ENCODE peak calls at places on chromosomes 11 and 22, in ten cellular contexts. One of them, this sample, is unnamed.

GRCh38 chr22:39135092-39135896 is 17.2 kb downstream of the CBX7 start:
- DNase-seq in amygdala: no peak
- DNase-seq in A549: peak; percentile 49
- DNase-seq in dorsolateral prefrontal cortex: no peak
- DNase-seq in head of caudate nucleus: no peak
- DNase-seq in NCI-H1105: peak; percentile 10
- DNase-seq in HEK293T: peak; percentile 70
- DNase-seq in NCI-H446: no peak
- DNase-seq in activated CD4-positive, alpha-beta T cell treated with anti-CD3 and anti-CD28 coated beads, Interleukin-2, amount 50 U/mL, for 4 hours: peak; percentile 27
- DNase-seq in substantia nigra: no peak
- DNase-seq in this sample: no peak

GRCh38 chr11:34641456-34641855 is 20.6 kb downstream of the EHF start:
- DNase-seq in amygdala: no peak
- DNase-seq in A549: peak; percentile 51
- DNase-seq in dorsolateral prefrontal cortex: no peak
- DNase-seq in head of caudate nucleus: no peak
- DNase-seq in NCI-H1105: no peak
- DNase-seq in HEK293T: no peak
- DNase-seq in NCI-H446: no peak
- DNase-seq in activated CD4-positive, alpha-beta T cell treated with anti-CD3 and anti-CD28 coated beads, Interleukin-2, amount 50 U/mL, for 4 hours: no peak
- DNase-seq in substantia nigra: no peak
- DNase-seq in this sample: no peak

GRCh38 chr11:69450064-69450856 is 31.2 kb upstream of the LINC01488 start:
- DNase-seq in amygdala: no peak
- DNase-seq in A549: no peak
- DNase-seq in dorsolateral prefrontal cortex: no peak
- DNase-seq in head of caudate nucleus: no peak
- DNase-seq in NCI-H1105: no peak
- DNase-seq in HEK293T: no peak
- DNase-seq in NCI-H446: no peak
- DNase-seq in activated CD4-positive, alpha-beta T cell treated with anti-CD3 and anti-CD28 coated beads, Interleukin-2, amount 50 U/mL, for 4 hours: no peak
- DNase-seq in substantia nigra: no peak
- DNase-seq in this sample: no peak

GRCh38 chr11:126415128-126415527 is 59.6 kb downstream of the ST3GAL4 start:
- DNase-seq in amygdala: peak; percentile 44
- DNase-seq in A549: no peak
- DNase-seq in dorsolateral prefrontal cortex: peak; percentile 76
- DNase-seq in head of caudate nucleus: peak; percentile 82
- DNase-seq in NCI-H1105: no peak
- DNase-seq in HEK293T: no peak
- DNase-seq in NCI-H446: no peak
- DNase-seq in activated CD4-positive, alpha-beta T cell treated with anti-CD3 and anti-CD28 coated beads, Interleukin-2, amount 50 U/mL, for 4 hours: no peak
- DNase-seq in substantia nigra: peak; percentile 34
- DNase-seq in this sample: peak; percentile 47

GRCh38 chr22:43289976-43290663 is 53.1 kb downstream of the SCUBE1 start:
- DNase-seq in amygdala: no peak
- DNase-seq in A549: no peak
- DNase-seq in dorsolateral prefrontal cortex: no peak
- DNase-seq in head of caudate nucleus: no peak
- DNase-seq in NCI-H1105: peak; percentile 25
- DNase-seq in HEK293T: no peak
- DNase-seq in NCI-H446: peak; percentile 45
- DNase-seq in activated CD4-positive, alpha-beta T cell treated with anti-CD3 and anti-CD28 coated beads, Interleukin-2, amount 50 U/mL, for 4 hours: no peak
- DNase-seq in substantia nigra: no peak
- DNase-seq in this sample: no peak

GRCh38 chr11:66172146-66172545 is 96.3 kb upstream of the RAB1B start:
- DNase-seq in amygdala: no peak
- DNase-seq in A549: peak; percentile 29
- DNase-seq in dorsolateral prefrontal cortex: no peak
- DNase-seq in head of caudate nucleus: no peak
- DNase-seq in NCI-H1105: no peak
- DNase-seq in HEK293T: no peak
- DNase-seq in NCI-H446: no peak
- DNase-seq in activated CD4-positive, alpha-beta T cell treated with anti-CD3 and anti-CD28 coated beads, Interleukin-2, amount 50 U/mL, for 4 hours: no peak
- DNase-seq in substantia nigra: no peak
- DNase-seq in this sample: no peak

GRCh38 chr11:75668508-75669297 is at the start of gene MAP6:
- DNase-seq in amygdala: no peak
- DNase-seq in A549: peak; percentile 21
- DNase-seq in dorsolateral prefrontal cortex: peak; percentile 81
- DNase-seq in head of caudate nucleus: peak; percentile 82
- DNase-seq in NCI-H1105: peak; percentile 78
- DNase-seq in HEK293T: peak; percentile 41
- DNase-seq in NCI-H446: no peak
- DNase-seq in activated CD4-positive, alpha-beta T cell treated with anti-CD3 and anti-CD28 coated beads, Interleukin-2, amount 50 U/mL, for 4 hours: no peak
- DNase-seq in substantia nigra: peak; percentile 30
- DNase-seq in this sample: peak; percentile 64

GRCh38 chr11:94521684-94522083 is 9.4 kb downstream of the C11orf97 start:
- DNase-seq in amygdala: no peak
- DNase-seq in A549: no peak
- DNase-seq in dorsolateral prefrontal cortex: no peak
- DNase-seq in head of caudate nucleus: no peak
- DNase-seq in NCI-H1105: no peak
- DNase-seq in HEK293T: peak; percentile 30
- DNase-seq in NCI-H446: no peak
- DNase-seq in activated CD4-positive, alpha-beta T cell treated with anti-CD3 and anti-CD28 coated beads, Interleukin-2, amount 50 U/mL, for 4 hours: no peak
- DNase-seq in substantia nigra: no peak
- DNase-seq in this sample: no peak

GRCh38 chr11:67642490-67643120 is 3.0 kb upstream of the TBX10 start:
- DNase-seq in amygdala: no peak
- DNase-seq in A549: no peak
- DNase-seq in dorsolateral prefrontal cortex: no peak
- DNase-seq in head of caudate nucleus: no peak
- DNase-seq in NCI-H1105: no peak
- DNase-seq in HEK293T: no peak
- DNase-seq in NCI-H446: no peak
- DNase-seq in activated CD4-positive, alpha-beta T cell treated with anti-CD3 and anti-CD28 coated beads, Interleukin-2, amount 50 U/mL, for 4 hours: no peak
- DNase-seq in substantia nigra: no peak
- DNase-seq in this sample: no peak

GRCh38 chr11:79291948-79292347 is 148.9 kb downstream of the TENM4 start:
- DNase-seq in amygdala: no peak
- DNase-seq in A549: no peak
- DNase-seq in dorsolateral prefrontal cortex: no peak
- DNase-seq in head of caudate nucleus: no peak
- DNase-seq in NCI-H1105: no peak
- DNase-seq in HEK293T: no peak
- DNase-seq in NCI-H446: no peak
- DNase-seq in activated CD4-positive, alpha-beta T cell treated with anti-CD3 and anti-CD28 coated beads, Interleukin-2, amount 50 U/mL, for 4 hours: no peak
- DNase-seq in substantia nigra: no peak
- DNase-seq in this sample: no peak

GRCh38 chr22:19705181-19705934 is 8.9 kb upstream of the SEPTIN5 start:
- DNase-seq in amygdala: no peak
- DNase-seq in A549: no peak
- DNase-seq in dorsolateral prefrontal cortex: no peak
- DNase-seq in head of caudate nucleus: no peak
- DNase-seq in NCI-H1105: no peak
- DNase-seq in HEK293T: no peak
- DNase-seq in NCI-H446: no peak
- DNase-seq in activated CD4-positive, alpha-beta T cell treated with anti-CD3 and anti-CD28 coated beads, Interleukin-2, amount 50 U/mL, for 4 hours: no peak
- DNase-seq in substantia nigra: no peak
- DNase-seq in this sample: no peak

GRCh38 chr11:131561486-131561885 is 191.1 kb downstream of the NTM start:
- DNase-seq in amygdala: no peak
- DNase-seq in A549: no peak
- DNase-seq in dorsolateral prefrontal cortex: no peak
- DNase-seq in head of caudate nucleus: no peak
- DNase-seq in NCI-H1105: no peak
- DNase-seq in HEK293T: no peak
- DNase-seq in NCI-H446: no peak
- DNase-seq in activated CD4-positive, alpha-beta T cell treated with anti-CD3 and anti-CD28 coated beads, Interleukin-2, amount 50 U/mL, for 4 hours: no peak
- DNase-seq in substantia nigra: no peak
- DNase-seq in this sample: no peak

GRCh38 chr11:134385774-134386565 is 26.1 kb downstream of the B3GAT1 start:
- DNase-seq in amygdala: no peak
- DNase-seq in A549: no peak
- DNase-seq in dorsolateral prefrontal cortex: peak; percentile 72
- DNase-seq in head of caudate nucleus: peak; percentile 68
- DNase-seq in NCI-H1105: peak; percentile 96
- DNase-seq in HEK293T: peak; percentile 38
- DNase-seq in NCI-H446: peak; percentile 10
- DNase-seq in activated CD4-positive, alpha-beta T cell treated with anti-CD3 and anti-CD28 coated beads, Interleukin-2, amount 50 U/mL, for 4 hours: no peak
- DNase-seq in substantia nigra: no peak
- DNase-seq in this sample: peak; percentile 27

GRCh38 chr11:24386551-24387404 is 110.1 kb upstream of the LUZP2 start:
- DNase-seq in amygdala: no peak
- DNase-seq in A549: peak; percentile 18
- DNase-seq in dorsolateral prefrontal cortex: no peak
- DNase-seq in head of caudate nucleus: no peak
- DNase-seq in NCI-H1105: peak; percentile 17
- DNase-seq in HEK293T: peak; percentile 7
- DNase-seq in NCI-H446: no peak
- DNase-seq in activated CD4-positive, alpha-beta T cell treated with anti-CD3 and anti-CD28 coated beads, Interleukin-2, amount 50 U/mL, for 4 hours: no peak
- DNase-seq in substantia nigra: no peak
- DNase-seq in this sample: no peak

GRCh38 chr22:35400335-35400680 is 368 bp downstream of the MCM5 start:
- DNase-seq in amygdala: no peak
- DNase-seq in A549: no peak
- DNase-seq in dorsolateral prefrontal cortex: no peak
- DNase-seq in head of caudate nucleus: no peak
- DNase-seq in NCI-H1105: peak; percentile 0
- DNase-seq in HEK293T: peak; percentile 42
- DNase-seq in NCI-H446: no peak
- DNase-seq in activated CD4-positive, alpha-beta T cell treated with anti-CD3 and anti-CD28 coated beads, Interleukin-2, amount 50 U/mL, for 4 hours: no peak
- DNase-seq in substantia nigra: no peak
- DNase-seq in this sample: no peak

GRCh38 chr11:101369835-101370234 is 214.0 kb downstream of the TRPC6 start:
- DNase-seq in amygdala: no peak
- DNase-seq in A549: no peak
- DNase-seq in dorsolateral prefrontal cortex: no peak
- DNase-seq in head of caudate nucleus: no peak
- DNase-seq in NCI-H1105: no peak
- DNase-seq in HEK293T: no peak
- DNase-seq in NCI-H446: no peak
- DNase-seq in activated CD4-positive, alpha-beta T cell treated with anti-CD3 and anti-CD28 coated beads, Interleukin-2, amount 50 U/mL, for 4 hours: no peak
- DNase-seq in substantia nigra: no peak
- DNase-seq in this sample: no peak

GRCh38 chr11:45089845-45090499 is 56.5 kb upstream of the PRDM11 start:
- DNase-seq in amygdala: no peak
- DNase-seq in A549: peak; percentile 60
- DNase-seq in dorsolateral prefrontal cortex: no peak
- DNase-seq in head of caudate nucleus: no peak
- DNase-seq in NCI-H1105: no peak
- DNase-seq in HEK293T: no peak
- DNase-seq in NCI-H446: peak; percentile 20
- DNase-seq in activated CD4-positive, alpha-beta T cell treated with anti-CD3 and anti-CD28 coated beads, Interleukin-2, amount 50 U/mL, for 4 hours: no peak
- DNase-seq in substantia nigra: no peak
- DNase-seq in this sample: no peak

GRCh38 chr11:21630934-21631478 is 561.9 kb upstream of the ANO5 start:
- DNase-seq in amygdala: no peak
- DNase-seq in A549: no peak
- DNase-seq in dorsolateral prefrontal cortex: no peak
- DNase-seq in head of caudate nucleus: no peak
- DNase-seq in NCI-H1105: no peak
- DNase-seq in HEK293T: no peak
- DNase-seq in NCI-H446: no peak
- DNase-seq in activated CD4-positive, alpha-beta T cell treated with anti-CD3 and anti-CD28 coated beads, Interleukin-2, amount 50 U/mL, for 4 hours: no peak
- DNase-seq in substantia nigra: no peak
- DNase-seq in this sample: no peak

GRCh38 chr22:28882545-28882877 is 861 bp upstream of the ZNRF3 start:
- DNase-seq in amygdala: no peak
- DNase-seq in A549: no peak
- DNase-seq in dorsolateral prefrontal cortex: no peak
- DNase-seq in head of caudate nucleus: no peak
- DNase-seq in NCI-H1105: no peak
- DNase-seq in HEK293T: no peak
- DNase-seq in NCI-H446: no peak
- DNase-seq in activated CD4-positive, alpha-beta T cell treated with anti-CD3 and anti-CD28 coated beads, Interleukin-2, amount 50 U/mL, for 4 hours: peak; percentile 14
- DNase-seq in substantia nigra: no peak
- DNase-seq in this sample: no peak

GRCh38 chr11:103928040-103928555 is 108.3 kb upstream of the DDI1 start:
- DNase-seq in amygdala: no peak
- DNase-seq in A549: no peak
- DNase-seq in dorsolateral prefrontal cortex: no peak
- DNase-seq in head of caudate nucleus: no peak
- DNase-seq in NCI-H1105: no peak
- DNase-seq in HEK293T: no peak
- DNase-seq in NCI-H446: no peak
- DNase-seq in activated CD4-positive, alpha-beta T cell treated with anti-CD3 and anti-CD28 coated beads, Interleukin-2, amount 50 U/mL, for 4 hours: no peak
- DNase-seq in substantia nigra: no peak
- DNase-seq in this sample: no peak

GRCh38 chr11:120399312-120399711 is 63.1 kb downstream of the ARHGEF12 start:
- DNase-seq in amygdala: no peak
- DNase-seq in A549: no peak
- DNase-seq in dorsolateral prefrontal cortex: no peak
- DNase-seq in head of caudate nucleus: no peak
- DNase-seq in NCI-H1105: no peak
- DNase-seq in HEK293T: no peak
- DNase-seq in NCI-H446: no peak
- DNase-seq in activated CD4-positive, alpha-beta T cell treated with anti-CD3 and anti-CD28 coated beads, Interleukin-2, amount 50 U/mL, for 4 hours: no peak
- DNase-seq in substantia nigra: no peak
- DNase-seq in this sample: no peak

GRCh38 chr22:37054078-37054440 is 2.5 kb downstream of the KCTD17 start:
- DNase-seq in amygdala: no peak
- DNase-seq in A549: no peak
- DNase-seq in dorsolateral prefrontal cortex: no peak
- DNase-seq in head of caudate nucleus: no peak
- DNase-seq in NCI-H1105: no peak
- DNase-seq in HEK293T: no peak
- DNase-seq in NCI-H446: no peak
- DNase-seq in activated CD4-positive, alpha-beta T cell treated with anti-CD3 and anti-CD28 coated beads, Interleukin-2, amount 50 U/mL, for 4 hours: no peak
- DNase-seq in substantia nigra: no peak
- DNase-seq in this sample: no peak

GRCh38 chr11:120706257-120706656 is 194.7 kb downstream of the GRIK4 start:
- DNase-seq in amygdala: no peak
- DNase-seq in A549: no peak
- DNase-seq in dorsolateral prefrontal cortex: no peak
- DNase-seq in head of caudate nucleus: no peak
- DNase-seq in NCI-H1105: no peak
- DNase-seq in HEK293T: no peak
- DNase-seq in NCI-H446: no peak
- DNase-seq in activated CD4-positive, alpha-beta T cell treated with anti-CD3 and anti-CD28 coated beads, Interleukin-2, amount 50 U/mL, for 4 hours: no peak
- DNase-seq in substantia nigra: no peak
- DNase-seq in this sample: no peak

GRCh38 chr22:39428597-39429071 is 28.2 kb upstream of the MGAT3 start:
- DNase-seq in amygdala: no peak
- DNase-seq in A549: no peak
- DNase-seq in dorsolateral prefrontal cortex: no peak
- DNase-seq in head of caudate nucleus: no peak
- DNase-seq in NCI-H1105: no peak
- DNase-seq in HEK293T: no peak
- DNase-seq in NCI-H446: no peak
- DNase-seq in activated CD4-positive, alpha-beta T cell treated with anti-CD3 and anti-CD28 coated beads, Interleukin-2, amount 50 U/mL, for 4 hours: no peak
- DNase-seq in substantia nigra: no peak
- DNase-seq in this sample: no peak

GRCh38 chr11:124625504-124626168 is 3.0 kb downstream of the TBRG1 start:
- DNase-seq in amygdala: no peak
- DNase-seq in A549: no peak
- DNase-seq in dorsolateral prefrontal cortex: no peak
- DNase-seq in head of caudate nucleus: no peak
- DNase-seq in NCI-H1105: no peak
- DNase-seq in HEK293T: no peak
- DNase-seq in NCI-H446: no peak
- DNase-seq in activated CD4-positive, alpha-beta T cell treated with anti-CD3 and anti-CD28 coated beads, Interleukin-2, amount 50 U/mL, for 4 hours: no peak
- DNase-seq in substantia nigra: no peak
- DNase-seq in this sample: no peak

GRCh38 chr11:64185323-64186204 is at the start of gene STIP1:
- DNase-seq in amygdala: peak; percentile 98
- DNase-seq in A549: peak; percentile 100
- DNase-seq in dorsolateral prefrontal cortex: peak; percentile 99
- DNase-seq in head of caudate nucleus: peak; percentile 99
- DNase-seq in NCI-H1105: peak; percentile 100
- DNase-seq in HEK293T: peak; percentile 94
- DNase-seq in NCI-H446: peak; percentile 99
- DNase-seq in activated CD4-positive, alpha-beta T cell treated with anti-CD3 and anti-CD28 coated beads, Interleukin-2, amount 50 U/mL, for 4 hours: peak; percentile 98
- DNase-seq in substantia nigra: peak; percentile 99
- DNase-seq in this sample: peak; percentile 100

GRCh38 chr22:29623553-29624169 is 20.2 kb downstream of the NF2 start:
- DNase-seq in amygdala: no peak
- DNase-seq in A549: no peak
- DNase-seq in dorsolateral prefrontal cortex: no peak
- DNase-seq in head of caudate nucleus: no peak
- DNase-seq in NCI-H1105: no peak
- DNase-seq in HEK293T: no peak
- DNase-seq in NCI-H446: no peak
- DNase-seq in activated CD4-positive, alpha-beta T cell treated with anti-CD3 and anti-CD28 coated beads, Interleukin-2, amount 50 U/mL, for 4 hours: no peak
- DNase-seq in substantia nigra: no peak
- DNase-seq in this sample: no peak

GRCh38 chr11:121426476-121427454 is 25.3 kb upstream of the SORL1 start:
- DNase-seq in amygdala: no peak
- DNase-seq in A549: no peak
- DNase-seq in dorsolateral prefrontal cortex: peak; percentile 68
- DNase-seq in head of caudate nucleus: peak; percentile 60
- DNase-seq in NCI-H1105: peak; percentile 18
- DNase-seq in HEK293T: peak; percentile 42
- DNase-seq in NCI-H446: no peak
- DNase-seq in activated CD4-positive, alpha-beta T cell treated with anti-CD3 and anti-CD28 coated beads, Interleukin-2, amount 50 U/mL, for 4 hours: no peak
- DNase-seq in substantia nigra: no peak
- DNase-seq in this sample: peak; percentile 47

This sample was measured in occipital lobe.